ENCODE peak calls at places on chromosomes 11 and 22, in nine cellular contexts. One of them, this sample, is unnamed.

GRCh38 chr22:19770349-19771220 is 10.0 kb downstream of the TBX1 start:
- DNase-seq in osteocyte: no peak
- DNase-seq in nephron progenitor cell: no peak
- DNase-seq in neural crest cell: no peak
- DNase-seq in mammary epithelial cell: no peak
- DNase-seq in tibial nerve: no peak
- DNase-seq in tibial artery: no peak
- DNase-seq in AG04450: no peak
- DNase-seq in CD8-positive, alpha-beta T cell: no peak
- DNase-seq in this sample: no peak

GRCh38 chr11:117984471-117984870 is 1.7 kb upstream of the IL10RA start:
- DNase-seq in AG04450: no peak
- DNase-seq in tibial nerve: no peak
- DNase-seq in tibial artery: no peak
- DNase-seq in CD8-positive, alpha-beta T cell: no peak
- DNase-seq in osteocyte: no peak
- DNase-seq in mammary epithelial cell: no peak
- DNase-seq in neural crest cell: no peak
- DNase-seq in nephron progenitor cell: no peak
- DNase-seq in this sample: no peak

GRCh38 chr11:65502274-65502851 is 3.5 kb downstream of the MALAT1 start:
- DNase-seq in nephron progenitor cell: no peak
- DNase-seq in osteocyte: no peak
- DNase-seq in mammary epithelial cell: no peak
- DNase-seq in tibial artery: no peak
- DNase-seq in neural crest cell: no peak
- DNase-seq in tibial nerve: no peak
- DNase-seq in AG04450: no peak
- DNase-seq in CD8-positive, alpha-beta T cell: no peak
- DNase-seq in this sample: no peak

GRCh38 chr22:49554296-49554625 is 273.4 kb downstream of the BRD1 start:
- DNase-seq in osteocyte: no peak
- DNase-seq in neural crest cell: no peak
- DNase-seq in tibial artery: no peak
- DNase-seq in nephron progenitor cell: no peak
- DNase-seq in mammary epithelial cell: no peak
- DNase-seq in tibial nerve: no peak
- DNase-seq in AG04450: no peak
- DNase-seq in CD8-positive, alpha-beta T cell: no peak
- DNase-seq in this sample: peak

GRCh38 chr11:119764108-119764874 is 35.3 kb upstream of the NECTIN1 start:
- DNase-seq in AG04450: no peak
- DNase-seq in mammary epithelial cell: peak
- DNase-seq in nephron progenitor cell: no peak
- DNase-seq in neural crest cell: no peak
- DNase-seq in tibial artery: peak
- DNase-seq in CD8-positive, alpha-beta T cell: no peak
- DNase-seq in osteocyte: no peak
- DNase-seq in tibial nerve: no peak
- DNase-seq in this sample: no peak

GRCh38 chr11:45031912-45032519 is 81.3 kb upstream of the TP53I11 start:
- DNase-seq in osteocyte: no peak
- DNase-seq in tibial nerve: no peak
- DNase-seq in tibial artery: no peak
- DNase-seq in nephron progenitor cell: no peak
- DNase-seq in neural crest cell: no peak
- DNase-seq in AG04450: no peak
- DNase-seq in CD8-positive, alpha-beta T cell: no peak
- DNase-seq in mammary epithelial cell: no peak
- DNase-seq in this sample: no peak

GRCh38 chr11:65654375-65655349 is 8.1 kb downstream of the RELA start:
- DNase-seq in AG04450: no peak
- DNase-seq in mammary epithelial cell: no peak
- DNase-seq in osteocyte: no peak
- DNase-seq in neural crest cell: no peak
- DNase-seq in tibial nerve: no peak
- DNase-seq in nephron progenitor cell: no peak
- DNase-seq in CD8-positive, alpha-beta T cell: no peak
- DNase-seq in tibial artery: no peak
- DNase-seq in this sample: peak

GRCh38 chr11:114988644-114989043 is 310.3 kb downstream of the NXPE2 start:
- DNase-seq in osteocyte: no peak
- DNase-seq in tibial artery: no peak
- DNase-seq in CD8-positive, alpha-beta T cell: no peak
- DNase-seq in neural crest cell: no peak
- DNase-seq in tibial nerve: no peak
- DNase-seq in AG04450: no peak
- DNase-seq in mammary epithelial cell: no peak
- DNase-seq in nephron progenitor cell: no peak
- DNase-seq in this sample: no peak

GRCh38 chr11:35541621-35542375 is 16.4 kb upstream of the PAMR1 start:
- DNase-seq in mammary epithelial cell: no peak
- DNase-seq in nephron progenitor cell: no peak
- DNase-seq in CD8-positive, alpha-beta T cell: no peak
- DNase-seq in AG04450: no peak
- DNase-seq in tibial nerve: peak
- DNase-seq in osteocyte: no peak
- DNase-seq in neural crest cell: no peak
- DNase-seq in tibial artery: peak
- DNase-seq in this sample: no peak

GRCh38 chr11:69080361-69080973 is 31.7 kb downstream of the TPCN2 start:
- DNase-seq in tibial nerve: no peak
- DNase-seq in nephron progenitor cell: no peak
- DNase-seq in mammary epithelial cell: peak
- DNase-seq in CD8-positive, alpha-beta T cell: peak
- DNase-seq in neural crest cell: no peak
- DNase-seq in osteocyte: peak
- DNase-seq in tibial artery: no peak
- DNase-seq in AG04450: no peak
- DNase-seq in this sample: no peak

GRCh38 chr22:23149743-23150238 is 4.5 kb downstream of the RAB36 start:
- DNase-seq in mammary epithelial cell: no peak
- DNase-seq in tibial artery: no peak
- DNase-seq in neural crest cell: no peak
- DNase-seq in osteocyte: no peak
- DNase-seq in tibial nerve: no peak
- DNase-seq in AG04450: no peak
- DNase-seq in CD8-positive, alpha-beta T cell: no peak
- DNase-seq in nephron progenitor cell: no peak
- DNase-seq in this sample: no peak

GRCh38 chr11:113991170-113991569 is 16.3 kb downstream of the HTR3A start:
- DNase-seq in tibial artery: no peak
- DNase-seq in CD8-positive, alpha-beta T cell: no peak
- DNase-seq in tibial nerve: no peak
- DNase-seq in mammary epithelial cell: peak
- DNase-seq in nephron progenitor cell: peak
- DNase-seq in neural crest cell: peak
- DNase-seq in osteocyte: no peak
- DNase-seq in AG04450: no peak
- DNase-seq in this sample: no peak

GRCh38 chr22:31106001-31106571 is 1.3 kb downstream of the SELENOM start:
- DNase-seq in osteocyte: no peak
- DNase-seq in tibial nerve: no peak
- DNase-seq in nephron progenitor cell: no peak
- DNase-seq in tibial artery: peak
- DNase-seq in CD8-positive, alpha-beta T cell: no peak
- DNase-seq in neural crest cell: no peak
- DNase-seq in mammary epithelial cell: no peak
- DNase-seq in AG04450: no peak
- DNase-seq in this sample: no peak

GRCh38 chr22:31106651-31107205 is 640 bp downstream of the SELENOM start:
- DNase-seq in mammary epithelial cell: peak
- DNase-seq in tibial nerve: no peak
- DNase-seq in tibial artery: no peak
- DNase-seq in nephron progenitor cell: no peak
- DNase-seq in AG04450: no peak
- DNase-seq in neural crest cell: no peak
- DNase-seq in CD8-positive, alpha-beta T cell: no peak
- DNase-seq in osteocyte: no peak
- DNase-seq in this sample: no peak

GRCh38 chr22:31104869-31105268 is 2.5 kb downstream of the SELENOM start:
- DNase-seq in CD8-positive, alpha-beta T cell: no peak
- DNase-seq in nephron progenitor cell: peak
- DNase-seq in tibial artery: peak
- DNase-seq in tibial nerve: no peak
- DNase-seq in AG04450: no peak
- DNase-seq in mammary epithelial cell: no peak
- DNase-seq in osteocyte: no peak
- DNase-seq in neural crest cell: peak
- DNase-seq in this sample: no peak

GRCh38 chr22:31105282-31105929 is 2.0 kb downstream of the SELENOM start:
- DNase-seq in mammary epithelial cell: peak
- DNase-seq in osteocyte: no peak
- DNase-seq in AG04450: no peak
- DNase-seq in CD8-positive, alpha-beta T cell: no peak
- DNase-seq in tibial nerve: no peak
- DNase-seq in neural crest cell: no peak
- DNase-seq in nephron progenitor cell: no peak
- DNase-seq in tibial artery: no peak
- DNase-seq in this sample: no peak

GRCh38 chr22:31107206-31108118 is at the start of gene SELENOM:
- DNase-seq in nephron progenitor cell: peak
- DNase-seq in osteocyte: peak
- DNase-seq in tibial nerve: peak
- DNase-seq in CD8-positive, alpha-beta T cell: peak
- DNase-seq in tibial artery: peak
- DNase-seq in AG04450: peak
- DNase-seq in mammary epithelial cell: peak
- DNase-seq in neural crest cell: peak
- DNase-seq in this sample: peak
- TF ChIP-seq CTCF in nephron progenitor cell: peak
- TF ChIP-seq CTCF in osteocyte: peak
- TF ChIP-seq CTCF in tibial nerve: peak
- TF ChIP-seq CTCF in CD8-positive, alpha-beta T cell: peak
- TF ChIP-seq CTCF in tibial artery: peak
- TF ChIP-seq CTCF in AG04450: peak
- TF ChIP-seq CTCF in mammary epithelial cell: peak
- TF ChIP-seq CTCF in neural crest cell: peak
- TF ChIP-seq CTCF in this sample: peak

GRCh38 chr11:70084046-70084984 is 6.2 kb downstream of the ANO1 start:
- DNase-seq in neural crest cell: no peak
- DNase-seq in osteocyte: no peak
- DNase-seq in tibial artery: no peak
- DNase-seq in CD8-positive, alpha-beta T cell: no peak
- DNase-seq in tibial nerve: no peak
- DNase-seq in mammary epithelial cell: no peak
- DNase-seq in AG04450: no peak
- DNase-seq in nephron progenitor cell: no peak
- DNase-seq in this sample: no peak

GRCh38 chr11:70079691-70080090 is 1.6 kb downstream of the ANO1 start:
- DNase-seq in CD8-positive, alpha-beta T cell: no peak
- DNase-seq in AG04450: no peak
- DNase-seq in tibial nerve: no peak
- DNase-seq in tibial artery: peak
- DNase-seq in mammary epithelial cell: peak
- DNase-seq in osteocyte: no peak
- DNase-seq in nephron progenitor cell: no peak
- DNase-seq in neural crest cell: no peak
- DNase-seq in this sample: no peak

GRCh38 chr11:70085815-70086769 is 8.0 kb downstream of the ANO1 start:
- DNase-seq in CD8-positive, alpha-beta T cell: no peak
- DNase-seq in neural crest cell: no peak
- DNase-seq in mammary epithelial cell: no peak
- DNase-seq in osteocyte: no peak
- DNase-seq in tibial artery: no peak
- DNase-seq in tibial nerve: no peak
- DNase-seq in AG04450: no peak
- DNase-seq in nephron progenitor cell: no peak
- DNase-seq in this sample: no peak

GRCh38 chr11:70080763-70081162 is 2.6 kb downstream of the ANO1 start:
- DNase-seq in mammary epithelial cell: peak
- DNase-seq in neural crest cell: no peak
- DNase-seq in tibial artery: no peak
- DNase-seq in tibial nerve: no peak
- DNase-seq in CD8-positive, alpha-beta T cell: no peak
- DNase-seq in AG04450: no peak
- DNase-seq in osteocyte: no peak
- DNase-seq in nephron progenitor cell: no peak
- DNase-seq in this sample: no peak

GRCh38 chr11:70082829-70083228 is 4.7 kb downstream of the ANO1 start:
- DNase-seq in tibial nerve: no peak
- DNase-seq in osteocyte: no peak
- DNase-seq in CD8-positive, alpha-beta T cell: no peak
- DNase-seq in mammary epithelial cell: no peak
- DNase-seq in AG04450: no peak
- DNase-seq in tibial artery: no peak
- DNase-seq in neural crest cell: no peak
- DNase-seq in nephron progenitor cell: no peak
- DNase-seq in this sample: no peak
- TF ChIP-seq CTCF in tibial nerve: no peak
- TF ChIP-seq CTCF in osteocyte: no peak
- TF ChIP-seq CTCF in CD8-positive, alpha-beta T cell: no peak
- TF ChIP-seq CTCF in mammary epithelial cell: peak
- TF ChIP-seq CTCF in AG04450: peak
- TF ChIP-seq CTCF in tibial artery: no peak
- TF ChIP-seq CTCF in neural crest cell: peak
- TF ChIP-seq CTCF in nephron progenitor cell: peak
- TF ChIP-seq CTCF in this sample: peak

DNA sequence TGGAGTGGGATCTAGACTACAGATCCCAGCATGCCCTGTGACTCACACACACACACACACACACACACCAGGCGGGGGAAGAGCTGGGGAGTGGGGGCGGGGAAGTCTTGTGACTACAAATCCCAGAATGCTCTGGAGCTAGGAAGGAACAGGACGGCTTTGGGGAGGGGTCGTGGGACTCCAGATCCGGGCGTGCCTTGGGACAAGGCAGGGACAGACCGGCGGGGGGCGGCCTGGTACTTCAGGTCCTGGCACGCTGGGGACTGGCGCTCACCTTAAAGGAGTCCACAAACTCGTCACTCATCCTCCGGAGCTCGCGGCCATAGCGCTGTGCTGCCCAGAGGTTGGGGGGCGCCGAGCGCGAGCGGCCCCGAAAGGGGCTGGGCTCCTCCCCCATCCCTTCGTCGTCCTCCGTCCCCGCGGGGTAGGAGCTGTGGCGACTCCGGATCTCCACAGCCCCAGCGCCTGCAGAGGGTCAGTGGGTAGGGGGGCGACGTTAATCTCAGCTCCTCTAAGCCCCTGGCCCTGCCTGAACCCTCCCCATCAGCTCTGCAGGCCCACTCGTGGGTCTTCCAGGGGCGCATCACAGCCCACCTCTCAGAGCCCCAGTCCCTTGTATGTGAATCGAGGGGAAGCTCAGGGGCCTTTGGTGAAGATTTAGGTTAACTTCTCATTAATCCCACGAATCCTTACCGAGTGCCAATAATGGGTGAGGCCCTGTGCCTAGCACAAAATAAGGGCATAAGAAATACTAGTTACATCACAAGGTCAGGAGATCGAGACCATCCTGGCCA is 12.9 kb downstream of the BAD start:
- DNase-seq in tibial artery: peak
- DNase-seq in neural crest cell: peak
- DNase-seq in nephron progenitor cell: peak
- DNase-seq in tibial nerve: peak
- DNase-seq in osteocyte: peak
- DNase-seq in AG04450: peak
- DNase-seq in CD8-positive, alpha-beta T cell: peak
- DNase-seq in mammary epithelial cell: peak
- DNase-seq in this sample: peak
- TF ChIP-seq CTCF in tibial artery: peak
- TF ChIP-seq CTCF in neural crest cell: peak
- TF ChIP-seq CTCF in nephron progenitor cell: no peak
- TF ChIP-seq CTCF in tibial nerve: peak
- TF ChIP-seq CTCF in osteocyte: peak
- TF ChIP-seq CTCF in AG04450: no peak
- TF ChIP-seq CTCF in CD8-positive, alpha-beta T cell: no peak
- TF ChIP-seq CTCF in mammary epithelial cell: peak
- TF ChIP-seq CTCF in this sample: peak

GRCh38 chr11:46392421-46393230 is 1.1 kb upstream of the CHRM4 start:
- DNase-seq in CD8-positive, alpha-beta T cell: peak
- DNase-seq in osteocyte: peak
- DNase-seq in mammary epithelial cell: peak
- DNase-seq in tibial artery: peak
- DNase-seq in neural crest cell: peak
- DNase-seq in nephron progenitor cell: peak
- DNase-seq in AG04450: peak
- DNase-seq in tibial nerve: peak
- DNase-seq in this sample: peak
- TF ChIP-seq CTCF in CD8-positive, alpha-beta T cell: no peak
- TF ChIP-seq CTCF in osteocyte: no peak
- TF ChIP-seq CTCF in mammary epithelial cell: no peak
- TF ChIP-seq CTCF in tibial artery: no peak
- TF ChIP-seq CTCF in neural crest cell: no peak
- TF ChIP-seq CTCF in nephron progenitor cell: no peak
- TF ChIP-seq CTCF in AG04450: no peak
- TF ChIP-seq CTCF in tibial nerve: no peak
- TF ChIP-seq CTCF in this sample: no peak